ENCODE peak calls at places on chromosomes 6 and 20, in ten cellular contexts. G is NCI-H774; K is AG04449; A is stimulated activated CD8-positive, alpha-beta memory T cell treated with anti-CD3 and anti-CD28 coated beads, Interleukin-15, amount 100 ng/mL, for 1 hour; Z is DMS 273 treated with DMSO at 0.1 percent for 48 hours; F is NCI-H1105; O is left cardiac atrium; M is amygdala; S is endothelial cell; Y is activated T-cell treated with anti-CD3 and anti-CD28 coated beads, Interleukin-2, amount 50 U/mL, for 4 hours. L is an unnamed sample.

GRCh38 chr6:167689751-167690150 is 137.0 kb upstream of the AFDN start:
- DNase-seq in A (no peak), G (no peak), O (peak), K (no peak), M (no peak), Y (no peak), F (no peak), Z (no peak), S (no peak), L (no peak)

GRCh38 chr6:119077643-119078448 is 618 bp downstream of the FAM184A start:
- DNase-seq in A (no peak), M (no peak), K (no peak), F (peak), G (peak), Z (peak), Y (peak), O (peak), S (peak), L (no peak)

GRCh38 chr6:131813991-131814390 is 6.2 kb downstream of the ENPP1 start:
- DNase-seq in O (no peak), G (no peak), S (no peak), M (no peak), A (no peak), Z (no peak), F (no peak), K (no peak), Y (no peak), L (no peak)

GRCh38 chr6:63058601-63059000 is 152.7 kb upstream of the FKBP1C start:
- DNase-seq in A (no peak), Z (no peak), K (no peak), M (no peak), Y (no peak), O (no peak), G (no peak), F (no peak), S (no peak), L (no peak)

GRCh38 chr20:2986466-2986865 is 57.0 kb upstream of the GNRH2 start:
- DNase-seq in O (no peak), K (no peak), Y (no peak), M (no peak), A (no peak), F (no peak), S (no peak), Z (no peak), G (no peak), L (no peak)

GRCh38 chr6:116011096-116011401 is 49.6 kb downstream of the FRK start:
- DNase-seq in K (no peak), Z (no peak), A (no peak), M (no peak), F (no peak), O (no peak), Y (no peak), S (no peak), G (no peak), L (no peak)

GRCh38 chr6:125415921-125416320 is 114.2 kb upstream of the HDDC2 start:
- DNase-seq in K (no peak), A (no peak), Y (no peak), O (no peak), S (no peak), M (no peak), Z (no peak), G (no peak), F (no peak), L (no peak)

GRCh38 chr20:57076202-57076651 is 190.2 kb downstream of the BMP7 start:
- DNase-seq in Z (no peak), G (no peak), M (no peak), K (peak), A (no peak), Y (no peak), O (no peak), F (no peak), S (no peak), L (no peak)

GRCh38 chr20:61044499-61044898 is 207.6 kb upstream of the CDH4 start:
- DNase-seq in K (no peak), S (no peak), M (no peak), Y (no peak), A (no peak), G (no peak), O (no peak), Z (no peak), F (no peak), L (no peak)

GRCh38 chr6:150573041-150573681 is 26.5 kb upstream of the PLEKHG1 start:
- DNase-seq in Z (no peak), G (peak), A (no peak), Y (no peak), S (no peak), M (no peak), K (no peak), O (no peak), F (no peak), L (no peak)

GRCh38 chr6:121247386-121247785 is 86.9 kb downstream of the TBC1D32 start:
- DNase-seq in F (no peak), Y (no peak), K (no peak), Z (no peak), M (no peak), O (no peak), A (no peak), G (no peak), S (no peak), L (no peak)

GRCh38 chr6:141133836-141134235 is 998.9 kb upstream of the GJE1 start:
- DNase-seq in Z (no peak), F (no peak), G (no peak), S (no peak), A (no peak), K (no peak), O (no peak), M (no peak), Y (no peak), L (no peak)

GRCh38 chr20:37207176-37207575 is 27.8 kb upstream of the MROH8 start:
- DNase-seq in M (no peak), A (no peak), Z (no peak), K (no peak), S (no peak), Y (no peak), G (no peak), F (no peak), O (no peak), L (no peak)

GRCh38 chr20:62875419-62876355 is 14.1 kb upstream of the TCFL5 start:
- DNase-seq in O (peak), M (peak), S (peak), F (peak), Y (no peak), Z (peak), G (peak), A (no peak), K (no peak), L (peak)

GRCh38 chr6:75624335-75624734 is 22.7 kb downstream of the SENP6 start:
- DNase-seq in F (no peak), O (no peak), Z (no peak), Y (no peak), K (no peak), S (no peak), G (no peak), M (no peak), A (no peak), L (no peak)

GRCh38 chr6:20873425-20874190 is 339.4 kb downstream of the CDKAL1 start:
- DNase-seq in O (no peak), K (no peak), G (no peak), A (no peak), M (no peak), Z (no peak), Y (no peak), S (no peak), F (no peak), L (no peak)

L was measured in DMS153.